ENCODE peak calls at places on chromosomes 16 and 17, in five cellular contexts. F is heart right ventricle, A is heart left ventricle, Q is prostate gland, I is ascending aorta. O is an unnamed sample.

GRCh38 chr17:64503341-64503740 is 2.7 kb downstream of the DDX5 start:
- DNase-seq in F (no peak), A (no peak), Q (no peak), I (no peak), O (no peak)

GRCh38 chr16:54655171-54655590 is 275.5 kb upstream of the IRX5 start:
- DNase-seq in F (peak), A (no peak), Q (peak), I (no peak), O (peak)

GRCh38 chr16:64864232-64864803 is 257.5 kb downstream of the CDH11 start:
- DNase-seq in F (no peak), A (no peak), Q (no peak), I (no peak), O (no peak)

GRCh38 chr17:67696853-67697505 is 20.8 kb upstream of the NOL11 start:
- DNase-seq in F (no peak), A (no peak), Q (no peak), I (no peak), O (no peak)

GRCh38 chr17:78421534-78422266 is 43.3 kb downstream of the PGS1 start:
- DNase-seq in F (peak), A (peak), Q (peak), I (no peak), O (no peak)

GRCh38 chr16:19375561-19376158 is 42.0 kb upstream of the TMC5 start:
- DNase-seq in F (peak), A (no peak), Q (peak), I (no peak), O (no peak)

GRCh38 chr17:34436607-34437006 is 73.6 kb upstream of the CCL1 start:
- DNase-seq in F (no peak), A (no peak), Q (no peak), I (no peak), O (no peak)

GRCh38 chr17:82957961-82958491 is 118.2 kb upstream of the ZNF750 start:
- DNase-seq in F (no peak), A (no peak), Q (no peak), I (no peak), O (peak)

GRCh38 chr16:17723735-17724134 is 253.0 kb upstream of the XYLT1 start:
- DNase-seq in F (no peak), A (no peak), Q (no peak), I (no peak), O (no peak)

GRCh38 chr16:22004321-22004720 is 3.4 kb upstream of the PDZD9 start:
- DNase-seq in F (no peak), A (no peak), Q (no peak), I (no peak), O (no peak)

GRCh38 chr16:46743232-46743719 is 4.9 kb downstream of the MYLK3 start:
- DNase-seq in F (peak), A (no peak), Q (no peak), I (no peak), O (peak)

GRCh38 chr17:34377078-34377823 is 14.2 kb upstream of the CCL1 start:
- DNase-seq in F (no peak), A (no peak), Q (no peak), I (no peak), O (no peak)

GRCh38 chr17:1201132-1201702 is 21.4 kb upstream of the ABR start:
- DNase-seq in F (no peak), A (peak), Q (no peak), I (no peak), O (no peak)

GRCh38 chr17:75821552-75821951 is 22.7 kb downstream of the UNC13D start:
- DNase-seq in F (no peak), A (no peak), Q (no peak), I (no peak), O (no peak)

GRCh38 chr17:17801800-17802481 is 34.8 kb downstream of the SREBF1 start:
- DNase-seq in F (no peak), A (no peak), Q (no peak), I (no peak), O (no peak)

GRCh38 chr17:37576281-37576680 is 32.9 kb downstream of the SYNRG start:
- DNase-seq in F (no peak), A (no peak), Q (no peak), I (no peak), O (no peak)

GRCh38 chr16:89922477-89922883 is 662 bp upstream of the TUBB3 start:
- DNase-seq in F (peak), A (peak), Q (no peak), I (peak), O (peak)

GRCh38 chr17:47629826-47630225 is 19.9 kb upstream of the KPNB1 start:
- DNase-seq in F (no peak), A (no peak), Q (no peak), I (no peak), O (no peak)

GRCh38 chr17:72390675-72391501 is 270.1 kb downstream of the SOX9 start:
- DNase-seq in F (no peak), A (no peak), Q (no peak), I (no peak), O (no peak)

GRCh38 chr16:49700928-49701685 is 154.8 kb downstream of the ZNF423 start:
- DNase-seq in F (no peak), A (no peak), Q (no peak), I (no peak), O (no peak)

GRCh38 chr16:66692341-66692740 is 4.2 kb downstream of the CMTM4 start:
- DNase-seq in F (no peak), A (no peak), Q (no peak), I (no peak), O (no peak)

GRCh38 chr16:28905800-28906372 is 19.2 kb downstream of the RABEP2 start:
- DNase-seq in F (no peak), A (no peak), Q (no peak), I (no peak), O (no peak)

GRCh38 chr17:77320046-77320445 is 179.3 kb downstream of the SEC14L1 start:
- DNase-seq in F (no peak), A (peak), Q (no peak), I (no peak), O (no peak)

GRCh38 chr16:89407282-89407924 is 83.0 kb downstream of the ANKRD11 start:
- DNase-seq in F (no peak), A (peak), Q (no peak), I (no peak), O (no peak)

GRCh38 chr16:22123759-22124490 is 31.6 kb downstream of the VWA3A start:
- DNase-seq in F (no peak), A (no peak), Q (no peak), I (no peak), O (no peak)

GRCh38 chr16:80931985-80932720 is 74.5 kb downstream of the CMC2 start:
- DNase-seq in F (peak), A (peak), Q (peak), I (no peak), O (peak)

GRCh38 chr16:52069866-52070265 is 477.1 kb downstream of the TOX3 start:
- DNase-seq in F (no peak), A (no peak), Q (no peak), I (no peak), O (no peak)

GRCh38 chr16:49608801-49609200 is 235.2 kb downstream of the C16orf78 start:
- DNase-seq in F (peak), A (no peak), Q (no peak), I (no peak), O (peak)

GRCh38 chr17:80671823-80672105 is 127.1 kb downstream of the RPTOR start:
- DNase-seq in F (no peak), A (no peak), Q (no peak), I (no peak), O (no peak)
- H3K27ac ChIP-seq in F (no peak), A (no peak), Q (no peak), I (no peak), O (no peak)

DNA sequence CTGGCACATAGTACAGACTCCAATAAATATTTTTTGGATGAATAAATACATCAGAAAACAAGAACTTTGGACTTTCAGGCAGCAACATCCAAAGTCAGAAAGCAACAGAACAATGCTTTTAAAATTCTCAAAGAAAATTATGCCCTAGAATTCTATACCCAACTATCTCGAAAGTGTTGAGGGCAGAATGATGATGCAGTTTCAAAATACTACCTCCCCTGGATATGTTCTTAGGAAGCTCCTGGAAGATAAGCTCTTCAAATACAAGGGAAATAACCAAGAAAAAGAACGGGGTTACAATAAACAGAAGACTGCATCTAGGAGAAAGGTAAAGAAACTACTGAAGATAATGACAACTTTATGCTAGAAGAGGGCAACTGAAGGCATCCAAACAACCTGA is 11.0 kb downstream of the SIAH1 start:
- DNase-seq in F (no peak), A (no peak), Q (no peak), I (no peak), O (no peak)
- TF ChIP-seq CTCF in F (no peak), A (no peak), Q (no peak), I (no peak), O (no peak)

GRCh38 chr16:2869502-2870064 is 11.6 kb upstream of the PRSS22 start:
- DNase-seq in F (no peak), A (no peak), Q (no peak), I (no peak), O (no peak)

GRCh38 chr16:2871926-2872325 is 11.1 kb upstream of the FLYWCH2 start:
- DNase-seq in F (no peak), A (no peak), Q (no peak), I (no peak), O (peak)

GRCh38 chr16:2867987-2868789 is 10.2 kb upstream of the PRSS22 start:
- DNase-seq in F (peak), A (peak), Q (peak), I (peak), O (peak)

GRCh38 chr16:2866422-2866821 is 8.5 kb upstream of the PRSS22 start:
- DNase-seq in F (no peak), A (no peak), Q (no peak), I (no peak), O (no peak)

DNA sequence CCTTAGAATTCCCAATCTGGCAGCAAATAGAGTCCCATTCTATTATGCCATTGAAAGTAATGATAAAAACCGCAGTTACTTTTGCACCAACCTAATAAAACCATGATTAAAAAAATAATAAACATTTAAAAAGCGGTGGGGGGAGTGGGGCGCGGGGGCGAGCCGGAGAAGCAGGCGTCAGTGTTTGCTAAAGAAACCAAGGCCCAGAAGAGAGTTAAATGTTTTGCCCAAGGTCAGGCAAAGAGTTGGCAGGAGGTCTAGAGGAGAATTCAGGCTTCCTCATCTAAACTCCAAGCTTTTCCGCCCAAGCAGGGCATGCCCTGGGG is 9.7 kb upstream of the PRSS22 start:
- DNase-seq in F (no peak), A (no peak), Q (no peak), I (no peak), O (no peak)
- H3K27ac ChIP-seq in F (peak), A (peak), Q (peak), I (peak), O (peak)

GRCh38 chr17:18951941-18952842 is at the start of gene SLC5A10:
- DNase-seq in F (no peak), A (no peak), Q (no peak), I (no peak), O (no peak)
- TF ChIP-seq CTCF in F (no peak), A (no peak), Q (no peak), I (no peak), O (no peak)

GRCh38 chr16:57133101-57133500 is 40.7 kb downstream of the CPNE2 start:
- DNase-seq in F (no peak), A (no peak), Q (no peak), I (no peak), O (no peak)
- H3K27ac ChIP-seq in F (no peak), A (no peak), Q (no peak), I (no peak), O (no peak)